ENCODE peak calls at places on chromosome 7, in eight cellular contexts. Z, K, H, L, X, R, J and S are unnamed samples. For H3K4me1, the result is how much of the 10 kb centered on the place peaks cover.

GRCh38 chr7:44489955-44490350 is 505 bp downstream of the NUDCD3 start:
- DNase-seq in Z (peak), K (no peak), H (peak), L (no peak), X (no peak), R (no peak), J (peak), S (no peak)

GRCh38 chr7:90173127-90173844 is 19.0 kb downstream of the STEAP1 start:
- DNase-seq in Z (no peak), K (no peak), H (no peak), L (no peak), X (no peak), R (no peak), J (no peak), S (no peak)

GRCh38 chr7:46786221-46786951 is 795.5 kb downstream of the TNS3 start:
- DNase-seq in Z (no peak), K (no peak), H (no peak), L (no peak), X (no peak), R (no peak), J (no peak), S (no peak)

GRCh38 chr7:143454091-143454729 is 11.0 kb downstream of the TAS2R60 start:
- DNase-seq in Z (no peak), K (no peak), H (no peak), L (no peak), X (no peak), R (no peak), J (no peak), S (no peak)

GRCh38 chr7:84422790-84423189 is 228.2 kb upstream of the SEMA3A start:
- DNase-seq in Z (no peak), K (no peak), H (no peak), L (no peak), X (no peak), R (no peak), J (no peak), S (no peak)

GRCh38 chr7:114865564-114865963 is 56.3 kb upstream of the MDFIC start:
- DNase-seq in Z (peak), K (peak), H (no peak), L (peak), X (peak), R (peak), J (peak), S (peak)

GRCh38 chr7:103988468-103989199 is 824 bp downstream of the RELN start:
- DNase-seq in Z (no peak), K (no peak), H (no peak), L (no peak), X (no peak), R (no peak), J (no peak), S (no peak)

GRCh38 chr7:125934539-125934938 is 1004.9 kb upstream of the POT1 start:
- DNase-seq in Z (no peak), K (peak), H (no peak), L (no peak), X (peak), R (no peak), J (no peak), S (no peak)

GRCh38 chr7:44990520-44991023 is 9.4 kb upstream of the CCM2 start:
- DNase-seq in Z (no peak), K (peak), H (no peak), L (peak), X (no peak), R (no peak), J (no peak), S (no peak)

GRCh38 chr7:128352138-128352537 is 8.4 kb upstream of the RBM28 start:
- DNase-seq in Z (peak), K (peak), H (no peak), L (peak), X (no peak), R (peak), J (peak), S (peak)

GRCh38 chr7:128351296-128352123 is 7.8 kb upstream of the RBM28 start:
- DNase-seq in Z (no peak), K (no peak), H (no peak), L (peak), X (no peak), R (peak), J (no peak), S (no peak)

GRCh38 chr7:128350708-128351295 is 7.1 kb upstream of the RBM28 start:
- DNase-seq in Z (no peak), K (no peak), H (no peak), L (no peak), X (no peak), R (peak), J (no peak), S (no peak)

GRCh38 chr7:128347573-128348147 is 4.0 kb upstream of the RBM28 start:
- DNase-seq in Z (peak), K (peak), H (peak), L (no peak), X (peak), R (peak), J (peak), S (no peak)

DNA sequence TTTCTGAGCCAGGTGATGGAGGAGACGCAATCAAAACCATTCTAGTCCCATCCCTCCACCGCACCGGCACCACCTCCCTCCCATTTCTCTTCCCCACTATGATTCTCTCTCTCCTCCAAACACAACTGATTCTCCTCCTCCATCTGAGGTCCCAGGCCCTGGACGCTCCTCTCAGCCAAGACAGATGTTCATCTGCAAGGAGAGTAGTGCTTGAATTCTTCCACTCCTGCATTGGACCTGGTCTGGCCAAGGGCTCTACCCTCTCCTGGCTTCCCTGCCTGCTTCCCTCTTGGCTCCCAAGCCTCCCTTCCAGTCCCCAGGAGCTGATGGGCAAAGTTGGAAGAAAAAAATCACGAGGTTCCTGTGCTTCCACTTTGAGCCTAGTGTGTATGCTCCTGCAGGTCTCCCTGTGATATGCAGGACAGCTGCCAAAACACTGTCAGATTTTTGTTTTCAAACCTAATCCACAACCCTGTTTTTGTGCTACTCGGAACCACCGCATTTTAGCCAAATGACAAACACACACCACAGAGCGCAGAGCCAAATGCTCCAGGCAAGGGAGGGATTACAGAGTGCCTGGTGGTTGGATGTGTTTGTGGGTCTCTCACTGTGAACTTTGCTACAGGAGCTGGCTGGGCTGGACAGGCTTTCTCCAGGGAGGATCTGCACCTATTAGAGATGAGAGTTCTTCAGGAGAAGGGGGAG is 5.6 kb upstream of the RBM28 start:
- DNase-seq in Z (no peak), K (no peak), H (no peak), L (no peak), X (no peak), R (no peak), J (no peak), S (no peak)
- H3K4me1 ChIP-seq in Z (under half), K (under half), H (under half), L (under half), X (under half), R (under half), J (under half), S (under half)

GRCh38 chr7:24821045-24821853 is 64.0 kb upstream of the GSDME start:
- DNase-seq in Z (peak), K (peak), H (peak), L (peak), X (peak), R (no peak), J (peak), S (peak)
- TF ChIP-seq POLR2A in Z (no peak), K (no peak), H (peak), L (no peak), X (no peak), R (no peak), J (peak), S (no peak)

GRCh38 chr7:28346972-28347371 is 65.3 kb upstream of the CREB5 start:
- DNase-seq in Z (no peak), K (no peak), H (no peak), L (no peak), X (no peak), R (no peak), J (no peak), S (no peak)
- H3K27ac ChIP-seq in Z (no peak), K (no peak), H (no peak), L (no peak), X (no peak), R (no peak), J (no peak), S (no peak)

DNA sequence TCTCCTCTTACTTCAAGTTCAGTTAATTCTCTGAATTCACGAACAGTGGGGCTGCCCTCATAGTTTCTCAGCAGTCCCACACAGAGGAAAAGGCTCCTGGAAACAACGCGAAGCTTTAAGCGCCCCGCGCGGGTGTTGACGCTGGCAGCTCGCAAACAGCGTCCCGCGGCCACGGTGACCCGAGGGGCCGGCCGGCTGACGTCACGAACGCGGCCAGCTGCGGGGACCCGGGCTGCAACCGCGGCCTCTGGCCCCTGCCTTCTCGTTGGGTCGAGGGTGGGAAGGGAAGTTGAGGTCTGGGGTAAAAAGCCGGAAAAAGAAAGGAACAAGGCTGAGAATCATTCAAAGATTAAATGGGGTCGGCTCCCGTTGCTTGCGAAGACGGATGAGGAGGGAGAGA is 7.2 kb upstream of the FEZF1 start:
- DNase-seq in Z (no peak), K (no peak), H (no peak), L (no peak), X (no peak), R (peak), J (no peak), S (no peak)
- H3K4me1 ChIP-seq in Z (under half), K (under half), H (under half), L (under half), X (under half), R (under half), J (under half), S (under half)

DNA sequence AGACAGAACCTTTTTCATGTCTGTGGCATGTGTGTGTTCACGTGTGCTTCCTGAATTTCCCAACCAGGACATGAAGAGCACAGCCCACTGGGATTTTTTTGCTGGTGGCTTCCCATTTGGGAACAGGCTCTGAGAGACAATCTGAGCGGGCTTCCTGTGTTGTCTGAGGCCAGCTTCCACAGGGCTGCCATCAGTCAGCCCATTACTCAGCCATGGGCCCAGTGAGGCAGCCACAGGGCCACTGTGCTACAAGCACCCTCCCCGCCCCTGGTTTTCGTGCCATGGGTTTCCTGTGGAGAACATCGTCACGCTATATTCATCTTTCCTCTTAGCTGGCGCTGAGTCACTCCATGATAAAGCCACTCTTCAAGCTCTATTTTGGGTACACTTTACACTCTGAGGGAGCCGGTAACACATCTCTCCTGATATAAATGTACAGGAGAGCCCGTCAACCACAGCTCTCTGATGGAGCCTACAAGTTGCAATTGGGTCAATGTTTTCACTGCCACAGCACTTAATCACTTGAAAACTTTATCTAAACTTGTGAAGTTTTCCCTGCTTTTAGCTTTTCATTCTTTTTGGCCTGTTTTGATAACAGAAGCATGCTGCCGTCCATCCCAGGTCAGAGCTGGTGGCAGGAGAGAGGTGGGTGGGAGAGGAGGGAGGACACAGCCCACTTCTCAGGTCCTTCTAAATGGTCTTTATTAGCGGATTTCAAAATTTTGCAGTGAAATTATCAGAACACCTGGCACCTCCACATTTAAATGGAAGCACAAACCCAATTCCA is 96.9 kb downstream of the HIPK2 start:
- DNase-seq in Z (peak), K (peak), H (peak), L (peak), X (peak), R (peak), J (no peak), S (peak)
- TF ChIP-seq POLR2A in Z (no peak), K (no peak), H (no peak), L (no peak), X (no peak), R (peak), J (no peak), S (peak)

GRCh38 chr7:73833251-73833919 is 2.6 kb downstream of the CLDN4 start:
- DNase-seq in Z (no peak), K (peak), H (peak), L (no peak), X (no peak), R (peak), J (peak), S (no peak)

GRCh38 chr7:73830872-73831655 is at the start of gene CLDN4:
- DNase-seq in Z (peak), K (peak), H (no peak), L (no peak), X (peak), R (peak), J (peak), S (no peak)

GRCh38 chr7:73834626-73835191 is 3.9 kb downstream of the CLDN4 start:
- DNase-seq in Z (no peak), K (no peak), H (no peak), L (no peak), X (no peak), R (peak), J (peak), S (no peak)

GRCh38 chr7:73831656-73832579 is 1.1 kb downstream of the CLDN4 start:
- DNase-seq in Z (peak), K (peak), H (no peak), L (no peak), X (peak), R (peak), J (peak), S (no peak)

DNA sequence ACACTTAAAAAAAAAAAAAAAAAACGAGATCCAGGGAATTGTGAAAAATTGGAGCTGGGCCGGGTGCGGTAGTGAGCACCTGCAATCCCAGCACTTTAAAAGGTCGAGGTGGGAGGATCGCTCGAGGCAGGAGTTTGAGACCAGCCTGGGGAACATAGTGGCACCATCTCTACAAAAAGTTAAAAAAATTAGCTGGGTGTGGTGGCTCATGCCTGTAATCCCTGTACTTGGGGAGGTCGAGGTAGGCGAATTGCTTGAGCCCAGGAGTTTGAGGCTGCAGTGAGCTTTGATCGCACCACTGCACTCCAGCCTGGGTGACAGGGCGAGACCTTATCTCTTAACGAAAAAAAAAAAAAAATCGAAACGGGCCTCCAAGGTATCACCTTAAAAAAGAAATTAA is 2.0 kb downstream of the CLDN4 start:
- DNase-seq in Z (no peak), K (no peak), H (no peak), L (no peak), X (no peak), R (no peak), J (peak), S (no peak)
- H3K27ac ChIP-seq in Z (no peak), K (peak), H (no peak), L (no peak), X (peak), R (no peak), J (peak), S (no peak)

GRCh38 chr7:7576344-7576743 is 9.7 kb downstream of the MIOS start:
- DNase-seq in Z (no peak), K (no peak), H (no peak), L (no peak), X (no peak), R (no peak), J (no peak), S (no peak)
- H3K4me1 ChIP-seq in Z (under half), K (under half), H (under half), L (under half), X (under half), R (under half), J (under half), S (under half)

GRCh38 chr7:65750511-65751344 is 122.1 kb upstream of the VKORC1L1 start:
- DNase-seq in Z (peak), K (peak), H (peak), L (peak), X (peak), R (peak), J (peak), S (peak)
- TF ChIP-seq POLR2A in Z (no peak), K (peak), H (peak), L (peak), X (peak), R (peak), J (peak), S (peak)

DNA sequence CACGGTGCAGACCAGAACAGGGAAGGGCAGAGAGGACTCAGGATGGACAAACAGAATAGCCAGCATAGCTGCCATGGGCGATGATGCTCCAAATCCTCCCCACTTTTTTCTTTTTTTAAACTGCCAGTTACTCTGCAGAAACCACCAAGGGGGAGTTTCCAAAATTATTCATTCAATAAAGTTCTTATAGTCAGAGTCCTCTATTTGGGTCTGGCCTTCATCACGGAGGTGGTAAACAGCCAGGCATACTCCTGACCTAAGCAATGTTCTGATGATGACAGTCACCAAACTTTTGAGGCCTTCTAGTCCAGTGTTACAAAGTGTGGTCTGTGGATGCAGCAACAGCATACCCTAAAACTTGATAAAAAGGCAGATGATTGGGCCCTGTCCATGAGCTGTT is 12.3 kb downstream of the RAPGEF5 start:
- DNase-seq in Z (no peak), K (no peak), H (no peak), L (no peak), X (no peak), R (no peak), J (no peak), S (no peak)
- H3K27ac ChIP-seq in Z (no peak), K (peak), H (no peak), L (no peak), X (no peak), R (no peak), J (no peak), S (no peak)

GRCh38 chr7:151068069-151068773 is 8.8 kb downstream of the SLC4A2 start:
- DNase-seq in Z (no peak), K (no peak), H (no peak), L (no peak), X (no peak), R (no peak), J (no peak), S (no peak)
- H3K4me1 ChIP-seq in Z (under half), K (under half), H (under half), L (under half), X (under half), R (under half), J (under half), S (under half)